ENCODE peak calls at places on chromosomes 3 and 15, in six cellular contexts. W is esophagus muscularis mucosa, Y is ovary, D is A549, S is IMR-90, Z is breast epithelium. B is an unnamed sample.

GRCh38 chr3:27022096-27022761 is 347.0 kb downstream of the NEK10 start:
- DNase-seq in D (no peak), S (no peak), Y (no peak), W (no peak), Z (no peak), B (no peak)

GRCh38 chr15:90560229-90560771 is 30.6 kb downstream of the CRTC3 start:
- DNase-seq in W (peak; percentile 92), Z (peak; percentile 51), S (peak; percentile 96), Y (no peak), D (no peak), B (no peak)

GRCh38 chr15:81449836-81450474 is 75.9 kb upstream of the TMC3 start:
- DNase-seq in D (no peak), S (no peak), W (no peak), Y (no peak), Z (no peak), B (no peak)

GRCh38 chr3:128366136-128366535 is 100.6 kb downstream of the DNAJB8 start:
- DNase-seq in W (no peak), S (no peak), Z (no peak), D (no peak), Y (no peak), B (no peak)

GRCh38 chr3:32522682-32523081 is 20.0 kb upstream of the CMTM6 start:
- DNase-seq in W (no peak), Z (no peak), S (no peak), D (no peak), Y (no peak), B (no peak)

GRCh38 chr3:143628971-143629370 is 219.3 kb downstream of the SLC9A9 start:
- DNase-seq in D (no peak), Y (no peak), S (peak; percentile 20), W (no peak), Z (no peak), B (no peak)

GRCh38 chr3:142568393-142569017 is 10.0 kb downstream of the ATR start:
- DNase-seq in D (no peak), S (no peak), Z (no peak), Y (no peak), W (no peak), B (no peak)

GRCh38 chr15:99706557-99707303 is 26.5 kb downstream of the LYSMD4 start:
- DNase-seq in S (no peak), Y (no peak), Z (no peak), D (no peak), W (no peak), B (no peak)

GRCh38 chr3:137766069-137766960 is 2.2 kb downstream of the SOX14 start:
- DNase-seq in D (no peak), S (no peak), Z (no peak), W (peak; percentile 74), Y (no peak), B (no peak)

GRCh38 chr3:137768021-137768360 is 3.9 kb downstream of the SOX14 start:
- DNase-seq in S (no peak), Y (no peak), Z (no peak), D (no peak), W (peak; percentile 85), B (no peak)

GRCh38 chr3:137768361-137769320 is 4.5 kb downstream of the SOX14 start:
- DNase-seq in Z (no peak), Y (no peak), D (no peak), W (peak; percentile 78), S (no peak), B (no peak)

GRCh38 chr3:137765310-137766033 is 1.4 kb downstream of the SOX14 start:
- DNase-seq in Y (no peak), W (peak; percentile 75), D (no peak), Z (no peak), S (no peak), B (no peak)

DNA sequence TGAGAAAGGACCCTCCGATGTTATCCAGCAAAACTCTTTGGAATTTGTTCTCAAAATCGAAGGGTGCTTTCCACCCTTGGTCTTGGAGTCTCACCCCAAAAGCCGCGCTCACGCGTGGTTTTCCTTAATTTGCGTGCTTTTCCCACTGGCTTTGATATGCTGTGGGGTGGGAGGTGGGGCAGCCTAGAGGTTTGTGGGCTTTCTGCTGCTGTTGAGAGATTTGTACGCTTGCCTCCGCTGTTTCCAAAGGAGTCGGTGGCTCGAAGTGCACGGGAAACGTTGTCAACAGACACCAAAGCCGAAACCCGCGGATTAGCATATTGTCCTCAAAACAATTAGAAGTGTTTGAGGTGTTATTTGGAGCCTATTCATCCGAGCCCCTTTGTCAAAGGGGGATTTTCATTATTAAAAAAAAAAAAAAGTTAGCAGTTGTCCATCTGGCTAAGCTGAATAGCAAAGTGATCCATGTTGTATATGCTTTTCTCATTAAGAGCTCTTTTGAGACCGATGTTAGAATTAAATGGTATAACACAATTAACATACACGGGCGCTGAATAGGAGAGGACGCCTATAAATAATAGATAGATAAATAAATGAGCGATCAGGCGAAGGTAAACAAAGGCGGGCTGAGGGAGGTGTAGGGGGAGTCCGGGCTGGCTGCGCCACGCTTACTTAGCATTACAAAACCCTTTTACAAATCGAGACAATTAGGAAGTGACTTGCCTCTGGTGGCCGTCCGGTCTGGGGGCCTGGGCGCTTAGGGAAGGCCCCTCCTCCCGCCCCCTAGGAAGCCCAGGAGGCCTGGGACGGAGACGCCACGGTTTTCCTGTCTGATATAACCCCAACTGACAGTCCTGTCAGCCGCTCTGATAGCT is 3.3 kb downstream of the SOX14 start:
- DNase-seq in Z (no peak), D (no peak), S (no peak), W (peak; percentile 88), Y (no peak), B (no peak)
- H3K9me3 ChIP-seq in Z (no peaks in the 10 kb centered on the region), D (no peaks in the 10 kb centered on the region), S (peaks cover 2% of the 10 kb centered on the region), W (no peaks in the 10 kb centered on the region), Y (no peaks in the 10 kb centered on the region), B (no peaks in the 10 kb centered on the region)

GRCh38 chr15:83206387-83206970 is 1.1 kb downstream of the HDGFL3 start:
- DNase-seq in W (no peak), Z (no peak), Y (peak; percentile 57), D (peak; percentile 31), S (no peak), B (no peak)

GRCh38 chr15:83208357-83208661 is 686 bp upstream of the HDGFL3 start:
- DNase-seq in Z (no peak), W (no peak), S (no peak), Y (no peak), D (no peak), B (no peak)

GRCh38 chr15:83207622-83208356 is at the start of gene HDGFL3:
- DNase-seq in S (peak; percentile 39), Z (peak; percentile 42), D (peak; percentile 67), Y (peak; percentile 79), W (no peak), B (peak; percentile 69)

GRCh38 chr15:83205725-83206324 is 1.8 kb downstream of the HDGFL3 start:
- DNase-seq in W (no peak), D (no peak), Z (no peak), Y (no peak), S (peak; percentile 63), B (no peak)

GRCh38 chr15:83206971-83207621 is 527 bp downstream of the HDGFL3 start:
- DNase-seq in S (no peak), W (no peak), Y (peak; percentile 68), D (peak; percentile 58), Z (no peak), B (peak; percentile 51)
- TF ChIP-seq POLR2A in S (no peak), W (no peak), Y (no peak), D (peak; percentile 34), Z (no peak), B (no peak)

DNA sequence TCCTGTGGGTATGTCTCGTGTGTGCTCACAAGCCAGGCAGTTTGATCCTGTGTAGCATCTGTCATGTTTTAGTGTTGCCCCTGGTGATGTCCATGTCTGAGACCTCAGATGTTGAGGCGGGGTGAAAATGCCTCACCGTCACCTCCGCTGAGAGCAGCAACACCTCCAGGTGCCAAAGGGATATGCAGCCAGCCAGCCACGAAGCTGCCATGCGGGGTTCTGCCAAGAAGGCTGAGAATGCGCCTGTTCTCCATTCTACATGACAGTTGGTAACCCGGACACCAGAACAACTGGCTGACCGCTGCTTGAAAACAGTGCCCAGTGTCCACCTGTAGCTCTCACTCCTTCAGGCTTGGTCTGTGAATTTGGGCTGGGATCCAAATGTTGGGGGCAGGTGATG is 253.8 kb downstream of the TLE3 start:
- DNase-seq in Z (no peak), W (no peak), D (no peak), Y (no peak), S (no peak), B (no peak)
- H3K9me3 ChIP-seq in Z (no peaks in the 10 kb centered on the region), W (no peaks in the 10 kb centered on the region), D (no peaks in the 10 kb centered on the region), Y (no peaks in the 10 kb centered on the region), S (peaks cover 2% of the 10 kb centered on the region), B (no peaks in the 10 kb centered on the region)

DNA sequence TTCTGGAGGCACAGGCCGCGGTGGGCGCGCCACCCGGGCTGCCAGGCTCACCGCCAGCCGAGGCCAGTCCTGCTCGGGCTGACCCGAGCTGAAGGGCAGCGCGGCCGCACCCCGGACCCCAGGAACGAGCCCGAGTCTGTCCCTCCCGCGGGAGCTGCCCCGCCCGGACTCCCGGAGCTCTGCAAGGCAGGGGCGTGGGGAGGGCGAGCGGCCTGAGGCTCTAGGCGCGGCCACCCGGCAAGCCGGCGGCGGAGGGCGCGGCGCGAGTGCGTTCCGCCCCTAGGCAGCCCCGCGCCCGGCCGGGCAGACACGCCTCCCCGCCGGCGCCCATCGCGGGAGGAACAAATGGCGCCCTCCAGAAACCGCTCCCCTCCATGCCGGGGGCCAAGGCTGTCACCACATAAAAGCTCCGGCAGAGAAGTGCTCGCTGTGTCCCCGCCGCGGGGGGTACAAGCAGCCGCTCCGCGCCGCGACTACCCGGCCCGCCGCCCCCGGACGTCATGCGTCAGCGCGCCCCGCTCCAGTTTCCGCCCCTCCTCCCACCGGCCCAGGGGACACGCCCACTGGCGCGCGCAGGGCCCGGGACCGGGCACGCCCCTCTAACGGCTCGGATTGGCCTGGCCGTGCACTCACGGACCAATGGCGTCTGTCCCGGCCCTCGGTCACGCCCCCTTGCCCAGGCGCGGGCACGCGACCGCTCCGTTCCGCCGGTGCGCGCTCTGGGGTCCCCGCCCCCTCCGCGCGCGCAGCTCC is 483 bp upstream of the KLF13 start:
- DNase-seq in S (peak; percentile 97), D (peak; percentile 98), Y (peak; percentile 100), W (peak; percentile 100), Z (peak; percentile 98), B (peak; percentile 98)
- TF ChIP-seq POLR2A in S (peak; percentile 89), D (no peak), Y (peak; percentile 94), W (peak; percentile 94), Z (peak; percentile 87), B (peak; percentile 95)

GRCh38 chr3:119427669-119428068 is 35.7 kb downstream of the TMEM39A start:
- DNase-seq in Y (no peak), D (no peak), W (no peak), S (no peak), Z (no peak), B (no peak)
- H3K9me3 ChIP-seq in Y (no peaks in the 10 kb centered on the region), D (peaks cover 63% of the 10 kb centered on the region), W (no peaks in the 10 kb centered on the region), S (peaks cover 26% of the 10 kb centered on the region), Z (peaks cover 14% of the 10 kb centered on the region), B (no peaks in the 10 kb centered on the region)

DNA sequence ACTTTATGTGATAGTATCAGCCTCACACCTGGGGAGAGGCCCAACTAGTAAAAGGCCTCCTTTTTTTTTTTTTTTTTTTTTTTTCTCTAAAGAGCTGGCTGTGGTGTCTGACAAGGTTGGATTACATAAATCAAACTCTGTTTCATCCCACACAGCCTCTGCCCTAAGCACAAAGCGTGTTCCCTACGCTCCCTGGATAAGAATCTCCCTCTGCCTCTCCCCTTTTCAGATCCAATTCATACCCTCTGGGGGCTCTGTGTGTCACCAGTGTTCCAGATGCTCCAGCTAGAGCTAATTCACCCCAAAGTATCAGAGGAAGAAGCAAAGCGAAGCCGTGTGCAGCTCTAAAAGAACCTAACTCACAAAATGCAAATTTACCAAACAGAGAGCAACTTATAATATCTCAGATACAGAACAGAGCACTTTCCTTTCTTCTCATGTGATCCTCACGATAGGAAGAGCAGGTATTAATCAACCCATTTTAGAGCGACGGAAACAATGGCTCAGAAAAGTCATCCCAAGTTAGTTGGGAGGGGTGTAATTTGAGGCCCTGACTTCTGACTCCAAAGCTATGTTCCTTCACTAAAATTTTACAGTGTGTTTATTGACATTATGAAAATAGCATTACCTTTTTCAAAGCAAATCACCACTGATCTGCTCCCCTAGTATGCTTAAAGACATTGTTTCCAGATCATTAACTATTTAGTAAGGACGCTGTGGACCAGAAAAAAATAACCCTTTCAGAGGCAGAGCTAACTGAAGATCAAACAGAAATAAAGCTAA is 12.4 kb downstream of the BMF start:
- DNase-seq in W (no peak), Y (no peak), Z (no peak), S (no peak), D (no peak), B (no peak)
- TF ChIP-seq POLR2A in W (no peak), Y (no peak), Z (no peak), S (no peak), D (no peak), B (no peak)

B was measured in Peyer's patch.